ENCODE peak calls at places on chromosomes 11 and 22, in five cellular contexts. U is bronchial epithelial cell, N is mucosa of descending colon, H is brain microvascular endothelial cell, S is HCT116. Q is an unnamed sample. For H3K36me3, the result is how much of the 10 kb centered on the place peaks cover.

GRCh38 chr22:24117942-24118341 is 63.3 kb upstream of the SUSD2 start:
- DNase-seq in U (no peak), S (no peak), N (no peak), H (no peak), Q (no peak)

GRCh38 chr11:34052608-34053160 is 1.2 kb downstream of the CAPRIN1 start:
- DNase-seq in S (no peak), N (peak), U (no peak), H (no peak), Q (no peak)

GRCh38 chr22:43159484-43160178 is 8.3 kb downstream of the TSPO start:
- DNase-seq in N (peak), U (no peak), S (no peak), H (no peak), Q (no peak)

GRCh38 chr11:2578006-2578933 is 121.5 kb downstream of the KCNQ1OT1 start:
- DNase-seq in U (no peak), H (no peak), S (no peak), N (no peak), Q (no peak)

GRCh38 chr22:46584081-46584903 is 35.9 kb upstream of the GRAMD4 start:
- DNase-seq in H (peak), S (no peak), U (peak), N (peak), Q (no peak)

GRCh38 chr11:32785262-32785661 is 9.2 kb downstream of the CCDC73 start:
- DNase-seq in N (no peak), H (no peak), S (no peak), U (no peak), Q (no peak)

GRCh38 chr11:114044042-114044871 is 15.3 kb upstream of the ZBTB16 start:
- DNase-seq in S (no peak), N (peak), U (no peak), H (no peak), Q (no peak)

GRCh38 chr11:14388352-14388751 is 29.4 kb upstream of the RRAS2 start:
- DNase-seq in U (no peak), S (no peak), N (no peak), H (no peak), Q (no peak)

GRCh38 chr11:78351979-78352731 is 65.5 kb downstream of the GAB2 start:
- DNase-seq in H (no peak), N (no peak), S (no peak), U (no peak), Q (no peak)

GRCh38 chr11:44310456-44311272 is 725 bp upstream of the ALX4 start:
- DNase-seq in N (no peak), U (no peak), S (no peak), H (no peak), Q (no peak)

GRCh38 chr22:17430298-17430900 is 61.1 kb downstream of the CECR2 start:
- DNase-seq in S (no peak), U (no peak), N (no peak), H (peak), Q (no peak)

GRCh38 chr11:64094463-64095223 is 58.9 kb downstream of the FLRT1 start:
- DNase-seq in S (peak), H (peak), N (no peak), U (peak), Q (peak)

GRCh38 chr11:17244046-17244445 is 32.5 kb upstream of the NUCB2 start:
- DNase-seq in U (no peak), N (no peak), H (no peak), S (no peak), Q (no peak)

GRCh38 chr11:45079075-45079444 is 67.4 kb upstream of the PRDM11 start:
- DNase-seq in N (no peak), H (no peak), U (no peak), S (no peak), Q (no peak)

GRCh38 chr11:122524532-122524882 is 131.0 kb upstream of the UBASH3B start:
- DNase-seq in N (no peak), S (no peak), U (no peak), H (no peak), Q (no peak)

GRCh38 chr11:2576536-2576935 is 123.3 kb downstream of the KCNQ1OT1 start:
- DNase-seq in H (no peak), U (no peak), N (no peak), S (no peak), Q (no peak)

GRCh38 chr11:2825886-2826678 is 59.5 kb downstream of the CDKN1C start:
- DNase-seq in H (peak), S (no peak), N (peak), U (peak), Q (peak)

GRCh38 chr11:85821636-85822035 is 10.7 kb upstream of the SYTL2 start:
- DNase-seq in N (peak), H (peak), S (no peak), U (peak), Q (peak)

GRCh38 chr11:93519179-93519578 is 24.0 kb downstream of the SMCO4 start:
- DNase-seq in S (no peak), N (no peak), H (no peak), U (no peak), Q (no peak)

GRCh38 chr11:31254411-31254810 is 115.1 kb downstream of the DCDC1 start:
- DNase-seq in S (no peak), N (no peak), H (no peak), U (peak), Q (no peak)

GRCh38 chr22:44608606-44609226 is 93.3 kb upstream of the PRR5 start:
- DNase-seq in H (no peak), N (no peak), U (no peak), S (no peak), Q (no peak)

GRCh38 chr11:20444537-20444936 is 57.0 kb downstream of the PRMT3 start:
- DNase-seq in S (no peak), H (no peak), U (peak), N (no peak), Q (no peak)

GRCh38 chr11:97683733-97684132 is 1293.9 kb downstream of the JRKL start:
- DNase-seq in S (no peak), N (no peak), H (no peak), U (peak), Q (peak)

GRCh38 chr22:26826431-26826935 is 169.1 kb downstream of the MIAT start:
- DNase-seq in S (no peak), N (no peak), H (no peak), U (no peak), Q (no peak)

GRCh38 chr11:2097356-2097997 is 41.7 kb downstream of the IGF2 start:
- DNase-seq in N (peak), U (peak), H (peak), S (no peak), Q (peak)

GRCh38 chr11:120909676-120910215 is 114.2 kb upstream of the TBCEL start:
- DNase-seq in N (no peak), S (no peak), U (peak), H (no peak), Q (no peak)

GRCh38 chr22:35663371-35663770 is 15.1 kb downstream of the APOL6 start:
- DNase-seq in U (no peak), H (no peak), N (no peak), S (no peak), Q (no peak)

GRCh38 chr11:202490-202889 is 4.7 kb downstream of the BET1L start:
- DNase-seq in S (no peak), N (no peak), H (no peak), U (no peak), Q (no peak)

GRCh38 chr11:201936-202335 is 5.3 kb downstream of the BET1L start:
- DNase-seq in H (no peak), U (no peak), S (no peak), N (no peak), Q (no peak)

GRCh38 chr11:199004-199581 is 6.2 kb downstream of the SCGB1C1 start:
- DNase-seq in N (no peak), S (no peak), U (no peak), H (no peak), Q (no peak)

GRCh38 chr11:199782-200181 is 6.9 kb downstream of the SCGB1C1 start:
- DNase-seq in H (no peak), U (no peak), N (no peak), S (no peak), Q (no peak)

DNA sequence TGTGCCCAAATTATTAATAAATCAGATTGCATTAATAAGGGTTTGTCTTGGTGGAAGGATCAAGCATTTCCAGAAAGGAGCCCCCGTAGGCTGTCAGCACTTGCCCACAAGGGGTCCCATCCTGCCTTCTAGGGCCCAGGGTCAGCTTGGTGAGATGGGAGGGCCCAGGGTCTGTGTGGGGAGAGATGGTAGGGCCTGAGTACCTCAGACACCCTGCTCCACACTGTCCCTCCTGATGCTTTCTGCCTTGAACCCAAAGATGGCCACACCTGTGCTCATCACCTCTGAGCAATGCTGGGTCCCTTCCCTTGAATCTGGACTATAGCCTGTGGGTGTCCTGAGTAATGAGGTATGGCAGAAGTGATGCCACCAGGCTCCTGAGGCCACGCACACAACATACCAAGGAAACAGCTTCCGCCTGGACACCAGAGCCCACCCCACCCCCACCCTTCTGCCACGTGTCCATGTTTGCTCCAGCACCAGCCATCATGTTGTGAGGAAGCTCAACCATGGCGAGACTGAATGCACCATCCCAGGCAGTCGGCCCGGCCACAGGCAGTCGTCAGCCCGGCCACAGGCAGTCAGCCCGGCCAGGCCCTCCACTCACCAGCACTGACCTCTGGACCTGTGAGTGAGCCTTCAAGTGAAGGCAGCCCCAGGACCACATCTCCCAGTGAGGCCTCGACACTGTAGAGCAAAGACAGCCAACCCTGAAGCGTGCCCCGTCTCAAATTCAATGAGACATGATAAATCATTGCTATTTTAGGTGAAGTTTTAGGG is 6.8 kb downstream of the BET1L start:
- DNase-seq in S (no peak), N (no peak), U (no peak), H (no peak), Q (no peak)
- TF ChIP-seq CTCF in S (no peak), N (no peak), U (no peak), H (no peak), Q (no peak)

DNA sequence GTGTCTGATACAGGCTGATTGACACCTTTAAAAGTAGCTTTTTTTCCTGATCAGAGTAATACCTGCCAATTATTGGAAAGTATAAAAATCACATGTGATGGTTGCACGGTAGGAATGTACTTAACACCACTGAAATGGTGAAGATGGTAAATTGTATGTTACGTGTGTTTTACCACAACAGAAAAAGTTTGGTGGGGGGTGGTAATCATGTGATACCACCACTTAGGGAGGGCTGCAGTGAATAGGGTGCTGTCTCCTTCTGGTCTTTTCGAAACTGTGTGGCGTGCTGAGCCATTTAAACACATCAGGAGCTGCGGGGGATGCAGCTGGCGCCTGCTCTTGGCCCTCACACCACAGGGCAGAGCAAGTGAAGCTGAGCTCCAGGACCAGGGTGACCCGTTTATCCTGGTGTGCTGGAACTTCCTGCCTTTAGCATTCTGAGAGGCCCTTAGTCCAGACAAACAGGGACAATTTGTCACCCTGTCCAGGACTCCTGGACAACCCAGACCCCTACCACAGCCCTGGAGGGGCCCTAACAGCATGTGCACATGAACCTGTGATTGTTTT is 2.6 kb downstream of the SYNGR1 start:
- DNase-seq in S (no peak), U (no peak), N (no peak), H (no peak), Q (no peak)
- H3K4me3 ChIP-seq in S (no peak), U (no peak), N (no peak), H (no peak), Q (no peak)

GRCh38 chr11:60868682-60869450 is 1.5 kb downstream of the ZP1 start:
- DNase-seq in U (no peak), H (no peak), S (no peak), N (no peak), Q (no peak)
- H3K36me3 ChIP-seq in U (under half), H (under half), S (under half), N (under half), Q (under half)

GRCh38 chr11:94563176-94563847 is 3.9 kb upstream of the PIWIL4 start:
- DNase-seq in H (peak), S (no peak), U (peak), N (no peak), Q (no peak)
- TF ChIP-seq CTCF in H (peak), S (peak), U (peak), N (no peak), Q (peak)

GRCh38 chr11:118629761-118630661 is 22.6 kb downstream of the PHLDB1 start:
- DNase-seq in H (no peak), N (peak), U (peak), S (no peak), Q (no peak)
- H3K4me3 ChIP-seq in H (no peak), N (no peak), U (no peak), S (no peak), Q (no peak)

DNA sequence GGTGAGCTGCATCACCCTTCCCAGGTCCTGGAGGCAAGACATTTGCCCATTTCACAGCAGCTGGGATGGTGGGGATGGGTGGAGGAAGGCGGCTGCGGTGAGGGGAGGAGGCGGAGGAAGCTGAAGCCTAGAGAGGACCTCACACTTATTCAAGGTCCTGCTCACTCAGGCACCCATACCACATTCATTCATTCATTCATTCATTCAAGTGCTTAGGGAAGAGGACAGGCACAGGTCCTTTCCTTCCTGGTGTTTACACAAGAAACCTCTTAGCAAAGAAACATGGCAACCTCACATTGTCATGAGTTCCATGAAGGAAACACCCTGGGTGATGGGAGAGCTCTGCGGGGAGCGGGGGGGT is 301 bp upstream of the KCNK7 start:
- DNase-seq in N (no peak), H (no peak), U (no peak), S (no peak), Q (no peak)
- H3K36me3 ChIP-seq in N (under half), H (under half), U (under half), S (under half), Q (under half)

DNA sequence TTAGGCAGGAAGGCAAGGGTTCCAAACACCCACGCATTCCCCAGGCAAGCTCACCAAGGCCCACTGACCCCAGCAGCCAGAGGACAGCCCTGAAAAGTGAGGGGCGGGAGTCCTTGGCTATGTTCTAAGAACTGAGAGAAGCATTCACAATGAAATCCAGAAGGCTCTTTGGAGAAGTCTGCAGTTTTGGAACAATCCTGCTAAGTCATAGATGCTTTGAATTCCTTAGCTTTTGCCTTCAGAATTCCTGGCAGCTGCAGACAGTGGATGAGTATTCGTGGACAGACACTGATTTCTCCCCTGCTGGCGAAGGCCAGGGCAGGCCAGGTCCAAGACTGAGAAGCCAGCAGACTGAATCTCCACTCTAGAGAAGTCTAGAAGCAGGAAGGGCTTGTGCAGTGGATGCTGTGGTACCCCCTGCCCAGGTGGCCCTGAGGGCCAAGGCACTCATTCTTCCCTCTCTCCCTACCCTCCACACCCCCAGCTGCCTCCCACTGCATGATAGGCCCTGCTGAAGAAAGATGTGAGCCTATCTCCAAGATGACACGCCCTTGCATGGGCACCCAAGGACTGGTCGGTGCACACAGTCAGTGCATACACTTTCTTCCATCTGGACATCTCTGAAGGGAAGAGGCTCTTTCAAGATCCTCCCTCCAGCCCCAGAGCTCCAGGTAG is 133.2 kb upstream of the TEAD1 start:
- DNase-seq in S (no peak), N (no peak), U (no peak), H (peak), Q (peak)
- TF ChIP-seq CTCF in S (no peak), N (no peak), U (no peak), H (peak), Q (no peak)

DNA sequence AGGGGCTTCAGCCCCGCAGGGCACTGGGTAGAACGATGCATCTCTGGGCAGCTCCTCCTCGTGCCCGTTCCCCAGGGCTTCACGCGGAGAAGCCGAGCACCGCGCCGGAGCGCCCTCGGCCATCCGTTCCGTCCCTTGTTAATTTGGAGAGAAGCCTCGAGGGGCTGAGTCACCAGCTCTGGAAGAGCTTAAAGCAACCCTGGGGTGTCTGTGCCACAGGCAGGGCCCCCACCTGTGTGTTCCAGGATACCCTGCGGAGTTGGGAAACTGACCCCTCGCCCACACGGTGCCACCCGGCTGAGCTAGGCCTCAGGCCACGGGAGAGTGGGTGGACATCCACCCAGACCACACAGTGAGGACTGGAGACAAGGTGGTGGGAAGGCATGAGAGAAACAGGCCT is 47.1 kb downstream of the AP2A2 start:
- DNase-seq in H (no peak), N (no peak), S (no peak), U (no peak), Q (no peak)
- H3K4me3 ChIP-seq in H (no peak), N (no peak), S (no peak), U (no peak), Q (no peak)

DNA sequence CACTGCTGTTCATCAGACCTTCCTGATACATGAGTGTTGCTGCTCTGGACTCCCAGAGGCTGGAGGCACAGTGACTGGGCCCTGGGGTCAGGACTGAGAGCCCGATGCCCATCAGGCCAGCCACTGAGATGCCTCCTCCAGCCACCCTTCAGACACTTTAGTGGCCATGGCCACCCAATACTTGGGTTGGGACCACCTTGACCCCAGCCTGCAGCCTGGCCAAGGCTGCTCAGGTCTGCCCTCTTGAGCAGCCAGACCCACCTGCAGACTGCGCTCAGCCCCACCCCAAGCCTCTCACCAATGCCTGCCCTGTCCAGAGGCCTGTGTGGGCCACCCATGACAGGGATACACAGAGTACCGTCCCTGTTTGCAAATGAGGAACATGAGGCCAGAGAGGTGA is 4.2 kb downstream of the RNF215 start:
- DNase-seq in H (no peak), U (no peak), S (no peak), N (no peak), Q (no peak)
- H3K36me3 ChIP-seq in H (under half), U (under half), S (under half), N (under half), Q (under half)